ENCODE peak calls at places on chromosomes 1 and 21, in five cellular contexts. D is NCI-H748 treated with DMSO at 0.1 percent for 48 hours, U is globus pallidus, P is transverse colon, H is DMS153. J is an unnamed sample.

GRCh38 chr1:63199666-63200065 is 122.7 kb upstream of the FOXD3 start:
- DNase-seq in P (no peak), U (no peak), H (no peak), D (no peak), J (no peak)

GRCh38 chr1:1024421-1025415 is 4.8 kb downstream of the AGRN start:
- DNase-seq in D (no peak), P (no peak), H (no peak), U (no peak), J (no peak)

GRCh38 chr1:34356862-34357261 is 180.2 kb downstream of the C1orf94 start:
- DNase-seq in U (no peak), H (no peak), D (no peak), P (no peak), J (no peak)

GRCh38 chr1:31476891-31477846 is 64.2 kb downstream of the SERINC2 start:
- DNase-seq in D (peak; percentile 78), H (peak; percentile 91), P (no peak), U (no peak), J (no peak)

GRCh38 chr1:1393428-1393827 is 5.7 kb downstream of the CCNL2 start:
- DNase-seq in D (no peak), P (no peak), H (no peak), U (no peak), J (no peak)

GRCh38 chr1:20792177-20792576 is 5.1 kb upstream of the HP1BP3 start:
- DNase-seq in P (no peak), H (no peak), U (no peak), D (no peak), J (no peak)

GRCh38 chr1:223842784-223843183 is 3.0 kb downstream of the TP53BP2 start:
- DNase-seq in P (no peak), D (no peak), H (no peak), U (no peak), J (no peak)

GRCh38 chr1:42043182-42043581 is 110.0 kb upstream of the GUCA2B start:
- DNase-seq in P (no peak), D (no peak), H (no peak), U (no peak), J (no peak)

GRCh38 chr1:26696645-26697440 is 1.0 kb downstream of the ARID1A start:
- DNase-seq in D (no peak), H (no peak), U (no peak), P (peak; percentile 52), J (no peak)

GRCh38 chr1:82110366-82111254 is 309.9 kb downstream of the ADGRL2 start:
- DNase-seq in U (no peak), H (no peak), D (peak; percentile 25), P (no peak), J (no peak)

GRCh38 chr21:40013001-40013735 is 145.9 kb downstream of the PCP4 start:
- DNase-seq in U (no peak), H (no peak), D (no peak), P (no peak), J (no peak)

GRCh38 chr1:30386145-30386926 is 337.0 kb downstream of the MATN1 start:
- DNase-seq in P (no peak), D (no peak), H (no peak), U (no peak), J (no peak)

GRCh38 chr1:109091196-109092193 is 931 bp downstream of the TMEM167B start:
- DNase-seq in D (no peak), U (no peak), P (peak; percentile 37), H (no peak), J (no peak)

GRCh38 chr1:230750986-230751625 is 3.9 kb downstream of the CAPN9 start:
- DNase-seq in H (no peak), U (no peak), P (no peak), D (no peak), J (no peak)

GRCh38 chr1:211928993-211929637 is 98.6 kb upstream of the LPGAT1 start:
- DNase-seq in U (no peak), P (peak; percentile 71), H (peak; percentile 96), D (peak; percentile 85), J (no peak)

GRCh38 chr1:206930210-206930798 is 8.6 kb upstream of the FCMR start:
- DNase-seq in H (no peak), P (no peak), U (peak; percentile 40), D (no peak), J (no peak)

GRCh38 chr1:101107496-101108115 is 82.0 kb upstream of the DPH5 start:
- DNase-seq in D (no peak), P (no peak), U (no peak), H (no peak), J (no peak)

GRCh38 chr1:236535656-236536293 is 12.0 kb downstream of the LGALS8 start:
- DNase-seq in U (no peak), H (no peak), P (no peak), D (peak; percentile 81), J (no peak)

GRCh38 chr1:10738125-10738746 is 58.2 kb downstream of the CASZ1 start:
- DNase-seq in D (no peak), P (peak; percentile 76), U (no peak), H (peak; percentile 64), J (no peak)

GRCh38 chr1:206679738-206680211 is 4.9 kb upstream of the MAPKAPK2 start:
- DNase-seq in H (no peak), U (peak; percentile 26), D (no peak), P (peak; percentile 50), J (no peak)

GRCh38 chr21:15848632-15849031 is 118.8 kb downstream of the USP25 start:
- DNase-seq in H (no peak), D (no peak), U (no peak), P (no peak), J (no peak)

GRCh38 chr1:43197343-43198127 is 25.4 kb downstream of the CFAP57 start:
- DNase-seq in H (peak; percentile 23), U (no peak), D (no peak), P (no peak), J (no peak)

GRCh38 chr1:15883326-15883725 is 35.8 kb downstream of the SPEN start:
- DNase-seq in U (no peak), D (no peak), H (no peak), P (no peak), J (no peak)

GRCh38 chr1:107727866-107728265 is 237.1 kb downstream of the VAV3 start:
- DNase-seq in P (no peak), H (no peak), U (no peak), D (no peak), J (no peak)

GRCh38 chr1:7513081-7513480 is 258.0 kb upstream of the VAMP3 start:
- DNase-seq in U (no peak), P (no peak), D (no peak), H (no peak), J (no peak)

GRCh38 chr1:112808861-112809684 is 93.9 kb upstream of the PPM1J start:
- DNase-seq in D (peak; percentile 9), H (peak; percentile 13), U (peak; percentile 66), P (peak; percentile 82), J (peak; percentile 54)

GRCh38 chr1:234309598-234310459 is 63.4 kb upstream of the COA6 start:
- DNase-seq in P (peak; percentile 69), U (peak; percentile 35), H (peak; percentile 23), D (peak; percentile 46), J (peak; percentile 23)

GRCh38 chr1:41662656-41663437 is 178.4 kb upstream of the EDN2 start:
- DNase-seq in U (no peak), P (peak; percentile 24), H (no peak), D (no peak), J (no peak)

GRCh38 chr1:100622037-100622436 is 84.1 kb downstream of the GPR88 start:
- DNase-seq in D (no peak), H (no peak), P (no peak), U (peak; percentile 20), J (peak; percentile 8)

GRCh38 chr1:17878837-17879236 is 123.7 kb downstream of the ACTL8 start:
- DNase-seq in D (no peak), U (no peak), P (no peak), H (no peak), J (no peak)